ENCODE peak calls at places on chromosomes 11 and 22, in five cellular contexts. V is H9, I is IMR-90, Z is mesenchymal stem cell, Y is trophoblast cell. A is an unnamed sample.

GRCh38 chr22:50260801-50261614 is 475 bp downstream of the MAPK12 start:
- DNase-seq in V (no peak), I (peak), Z (peak), Y (peak), A (no peak)

GRCh38 chr11:43555811-43556210 is 124.7 kb upstream of the HSD17B12 start:
- DNase-seq in V (no peak), I (peak), Z (peak), Y (no peak), A (no peak)

GRCh38 chr11:117670924-117671323 is 126.1 kb downstream of the DSCAML1 start:
- DNase-seq in V (peak), I (no peak), Z (no peak), Y (no peak), A (no peak)

GRCh38 chr11:1570896-1571759 is 943 bp downstream of the DUSP8 start:
- DNase-seq in V (peak), I (no peak), Z (peak), Y (no peak), A (no peak)

GRCh38 chr22:37020192-37020479 is 594 bp downstream of the MPST start:
- DNase-seq in V (no peak), I (peak), Z (peak), Y (peak), A (no peak)

GRCh38 chr11:123653405-123653996 is 923 bp downstream of the SCN3B start:
- DNase-seq in V (no peak), I (no peak), Z (no peak), Y (no peak), A (no peak)

GRCh38 chr11:35389112-35389511 is 30.2 kb downstream of the SLC1A2 start:
- DNase-seq in V (no peak), I (no peak), Z (no peak), Y (no peak), A (no peak)

GRCh38 chr11:57349491-57350274 is 11.5 kb downstream of the P2RX3 start:
- DNase-seq in V (peak), I (peak), Z (peak), Y (peak), A (peak)

GRCh38 chr11:107770546-107770945 is 58.7 kb upstream of the SLN start:
- DNase-seq in V (no peak), I (peak), Z (peak), Y (peak), A (no peak)

GRCh38 chr11:107769189-107769588 is 57.3 kb upstream of the SLN start:
- DNase-seq in V (no peak), I (peak), Z (peak), Y (peak), A (no peak)
- H3K18ac ChIP-seq in V (no peak), I (no peak), Z (no peak), Y (no peak), A (no peak)

DNA sequence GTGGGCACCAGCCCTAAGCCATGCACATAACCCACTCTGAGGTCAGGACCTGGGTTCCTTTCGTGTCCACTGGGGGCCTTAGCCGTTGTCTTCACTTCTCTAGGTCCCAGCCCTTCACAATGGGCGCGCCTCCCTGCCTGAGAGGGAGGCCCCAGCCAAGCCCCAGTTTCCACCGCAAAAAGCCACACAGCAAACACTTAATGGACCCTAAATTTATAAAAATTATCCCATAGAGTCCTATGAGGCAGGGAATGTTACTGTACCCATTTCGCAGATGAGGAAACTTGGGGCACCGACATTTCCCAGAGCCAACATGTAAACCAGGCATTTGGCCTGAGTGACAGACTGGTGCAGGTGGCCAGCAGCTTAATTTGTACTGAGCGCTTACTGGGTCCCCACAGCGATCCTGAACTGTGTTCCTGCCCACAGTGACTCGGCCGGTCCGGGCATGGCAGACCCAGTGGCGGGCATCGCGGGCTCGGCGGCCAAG is 1.3 kb downstream of the GAS2L1 start:
- DNase-seq in V (no peak), I (no peak), Z (no peak), Y (no peak), A (no peak)
- H3K4ac ChIP-seq in V (no peak), I (peak), Z (no peak), Y (peak), A (no peak)

GRCh38 chr11:116336540-116336939 is 436.2 kb downstream of the BUD13 start:
- DNase-seq in V (peak), I (no peak), Z (no peak), Y (no peak), A (no peak)

GRCh38 chr11:116335891-116336290 is 436.9 kb downstream of the BUD13 start:
- DNase-seq in V (peak), I (no peak), Z (no peak), Y (no peak), A (no peak)

GRCh38 chr11:116334596-116334995 is 438.2 kb downstream of the BUD13 start:
- DNase-seq in V (peak), I (no peak), Z (no peak), Y (no peak), A (no peak)

GRCh38 chr11:116333193-116333592 is 439.6 kb downstream of the BUD13 start:
- DNase-seq in V (peak), I (no peak), Z (no peak), Y (peak), A (no peak)

GRCh38 chr11:116335078-116335477 is 437.7 kb downstream of the BUD13 start:
- DNase-seq in V (peak), I (no peak), Z (no peak), Y (no peak), A (no peak)
- H4K91ac ChIP-seq in V (no peak), I (no peak), Z (no peak), Y (no peak), A (no peak)

DNA sequence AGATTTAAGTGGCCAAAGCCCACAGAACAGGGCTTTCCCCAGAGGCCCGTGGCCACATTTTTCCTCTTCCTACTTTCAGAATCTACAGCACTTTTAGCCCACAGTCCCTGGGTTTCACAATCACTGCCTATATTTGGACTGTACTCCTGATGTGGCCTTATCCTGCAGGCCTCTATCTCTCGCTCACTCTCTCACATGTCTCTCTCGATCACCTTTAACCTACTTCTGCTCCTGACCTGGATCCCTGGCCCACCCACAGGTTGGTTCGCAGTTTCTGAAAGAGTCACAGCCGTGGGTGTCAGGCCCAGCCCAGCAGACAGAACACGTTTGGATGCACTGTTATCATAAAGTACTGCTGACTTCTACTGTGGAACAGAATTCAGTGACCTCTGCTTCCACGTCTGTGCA is 55.5 kb downstream of the LARGE1 start:
- DNase-seq in V (no peak), I (peak), Z (peak), Y (no peak), A (no peak)
- H3K18ac ChIP-seq in V (no peak), I (peak), Z (peak), Y (no peak), A (no peak)

GRCh38 chr11:9758676-9759518 is 95.0 kb downstream of the SWAP70 start:
- DNase-seq in V (peak), I (peak), Z (peak), Y (peak), A (no peak)
- H3K4ac ChIP-seq in V (no peak), I (peak), Z (peak), Y (peak), A (no peak)

GRCh38 chr22:45672564-45673481 is 1.2 kb downstream of the ATXN10 start:
- DNase-seq in V (no peak), I (no peak), Z (no peak), Y (no peak), A (no peak)
- H4K91ac ChIP-seq in V (no peak), I (peak), Z (peak), Y (peak), A (no peak)

DNA sequence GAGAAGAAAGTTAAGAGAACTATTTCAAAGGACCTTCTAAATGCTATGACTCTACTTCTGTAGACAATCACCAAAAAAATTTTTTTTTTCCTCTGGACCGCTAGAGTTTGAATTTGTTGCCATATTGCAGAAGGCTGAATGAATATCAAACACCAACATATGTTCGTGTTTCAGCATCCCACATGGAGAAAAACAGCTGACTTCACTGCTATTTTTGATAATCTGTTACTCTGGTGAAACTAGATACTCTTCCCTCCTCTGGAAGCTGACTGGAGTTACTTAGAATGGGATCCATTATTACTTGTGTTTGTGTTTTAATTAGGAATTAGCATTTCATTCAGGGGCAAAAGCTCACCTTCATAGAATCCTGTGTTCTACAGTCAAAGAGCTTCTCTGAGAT is 447.0 kb downstream of the AASDHPPT start:
- DNase-seq in V (no peak), I (no peak), Z (no peak), Y (no peak), A (no peak)
- H3K18ac ChIP-seq in V (no peak), I (no peak), Z (no peak), Y (no peak), A (no peak)